ENCODE peak calls at places on chromosome 21, in seven cellular contexts. I is heart right ventricle, S is epithelial cell of esophagus, Y is fibroblast of lung, Q is hepatocyte, D is neural progenitor cell, W is body of pancreas. A is an unnamed sample.

GRCh38 chr21:25467891-25468290 is 139.4 kb downstream of the MRPL39 start:
- DNase-seq in W (no peak), I (no peak), D (no peak), S (peak), Y (no peak), Q (no peak), A (peak)

GRCh38 chr21:31577280-31577679 is 82.2 kb upstream of the SOD1 start:
- DNase-seq in W (no peak), D (no peak), I (no peak), Q (no peak), S (no peak), Y (no peak), A (no peak)

GRCh38 chr21:16079830-16080229 is 350.0 kb downstream of the USP25 start:
- DNase-seq in W (no peak), Y (peak), I (no peak), D (no peak), Q (peak), S (peak), A (peak)

GRCh38 chr21:29424728-29425127 is 126.0 kb downstream of the BACH1 start:
- DNase-seq in W (no peak), Y (no peak), I (no peak), S (no peak), Q (no peak), D (no peak), A (no peak)

GRCh38 chr21:14096172-14096571 is 114.6 kb downstream of the LIPI start:
- DNase-seq in I (no peak), Y (no peak), S (no peak), W (no peak), Q (no peak), D (no peak), A (no peak)

GRCh38 chr21:33761104-33762036 is 119.1 kb downstream of the ITSN1 start:
- DNase-seq in Q (peak), S (peak), I (no peak), Y (peak), D (no peak), W (no peak), A (peak)

GRCh38 chr21:30234643-30235042 is 18.7 kb upstream of the CLDN8 start:
- DNase-seq in I (no peak), Q (no peak), D (no peak), S (peak), W (no peak), Y (peak), A (peak)

GRCh38 chr21:34792504-34793089 is 123.8 kb downstream of the CLIC6 start:
- DNase-seq in I (no peak), D (no peak), Y (no peak), Q (no peak), S (no peak), W (no peak), A (no peak)

GRCh38 chr21:29175408-29176147 is 45.1 kb downstream of the MAP3K7CL start:
- DNase-seq in W (peak), I (no peak), Y (peak), S (no peak), Q (peak), D (no peak), A (peak)

GRCh38 chr21:34536820-34537219 is 24.8 kb upstream of the KCNE1 start:
- DNase-seq in Q (peak), S (peak), I (no peak), Y (no peak), W (no peak), D (no peak), A (peak)

GRCh38 chr21:15638856-15639549 is 90.8 kb upstream of the USP25 start:
- DNase-seq in W (peak), Y (no peak), D (no peak), Q (peak), I (no peak), S (peak), A (peak)

GRCh38 chr21:46599251-46599572 is 5.7 kb downstream of the S100B start:
- DNase-seq in D (peak), S (no peak), Y (peak), Q (peak), W (peak), I (no peak), A (peak)

DNA sequence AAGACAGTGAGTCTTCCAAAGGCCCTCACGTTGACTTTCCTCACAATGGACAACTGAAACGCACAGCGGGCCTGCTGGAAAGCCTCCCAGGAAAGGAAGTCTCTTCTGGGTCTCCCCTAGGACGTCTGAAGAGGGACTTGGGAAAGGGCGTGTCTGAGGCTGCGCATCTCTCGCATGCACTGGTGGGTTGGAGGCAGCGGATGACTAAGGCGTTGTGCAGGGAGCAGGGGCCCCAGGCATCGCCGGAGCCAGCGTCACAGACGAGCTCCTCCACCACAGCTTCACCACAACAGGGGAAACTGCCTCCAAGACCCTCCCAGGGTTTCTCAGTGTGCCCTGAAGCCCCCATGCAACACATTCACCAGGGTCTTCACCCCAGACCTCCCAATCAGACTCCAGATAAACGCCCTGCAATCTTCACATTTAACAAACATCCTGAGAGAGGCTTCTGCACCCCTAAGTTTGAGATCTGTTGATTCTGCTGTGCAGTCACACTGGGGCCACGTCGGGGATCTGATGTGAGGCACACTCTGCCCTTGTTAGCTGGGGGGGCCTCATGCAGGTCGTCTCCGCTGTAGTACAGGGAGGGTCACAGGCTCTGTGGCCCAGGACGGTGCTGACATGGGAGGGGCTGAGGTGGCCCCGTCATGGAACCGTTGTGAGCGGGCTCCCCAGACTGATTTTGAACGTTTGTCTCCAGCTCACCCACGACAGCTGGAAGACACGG is 7.0 kb upstream of the TFF1 start:
- DNase-seq in I (no peak), S (no peak), W (no peak), D (no peak), Q (no peak), Y (no peak), A (no peak)
- H3K4me3 ChIP-seq in I (no peak), S (no peak), W (no peak), D (no peak), Q (no peak), Y (no peak), A (no peak)

DNA sequence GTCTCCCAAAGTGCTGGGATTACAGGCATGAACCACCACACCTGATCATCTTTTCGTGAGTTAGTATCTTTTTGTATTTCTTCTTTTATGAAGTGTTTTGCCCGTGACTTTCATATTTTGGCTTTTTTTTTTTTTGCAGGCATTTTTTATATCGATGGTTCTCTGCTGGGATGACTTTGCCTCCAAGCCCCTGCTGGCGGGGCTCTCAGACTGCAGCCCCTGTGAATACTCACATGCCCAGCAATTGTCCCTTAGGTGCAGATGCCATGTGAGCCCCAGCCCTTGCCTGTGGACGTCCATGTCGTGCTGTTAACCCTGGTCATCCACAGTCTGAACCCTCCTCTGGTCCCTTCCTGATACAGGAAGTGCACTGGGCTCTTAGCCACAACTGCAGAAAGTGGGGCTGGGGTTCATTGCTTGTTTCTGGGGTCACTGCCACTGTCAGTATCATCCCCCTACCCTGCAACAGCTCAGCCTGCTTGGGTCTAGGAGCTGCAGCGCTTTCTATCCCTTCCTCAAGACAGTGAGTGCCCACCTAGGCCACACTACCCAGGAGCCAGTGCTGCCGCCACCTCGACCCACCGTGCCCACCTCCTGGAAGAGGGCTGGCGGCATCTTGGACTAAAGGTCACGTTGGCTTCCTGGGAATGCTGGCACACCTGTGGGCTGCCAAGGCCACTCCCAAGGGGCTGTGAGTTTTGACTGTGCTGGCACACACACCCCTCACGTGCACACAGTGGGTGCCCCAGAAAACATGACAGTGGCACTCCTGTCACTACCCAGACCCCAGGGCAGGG is 21.9 kb downstream of the CRYAA start:
- DNase-seq in Q (no peak), S (no peak), W (no peak), D (no peak), I (no peak), Y (no peak), A (no peak)
- TF ChIP-seq CTCF in Q (no peak), S (no peak), W (no peak), D (no peak), I (no peak), Y (no peak), A (no peak)

GRCh38 chr21:44933938-44934260 is 5.9 kb upstream of the SLX9 start:
- DNase-seq in Q (no peak), I (no peak), W (no peak), S (no peak), Y (no peak), D (no peak), A (no peak)
- H3K4me3 ChIP-seq in Q (no peak), I (no peak), W (no peak), S (no peak), Y (no peak), D (no peak), A (no peak)

GRCh38 chr21:36728371-36729111 is 29.6 kb downstream of the SIM2 start:
- DNase-seq in Y (no peak), I (no peak), W (no peak), D (no peak), Q (no peak), S (no peak), A (no peak)

GRCh38 chr21:36725793-36726386 is 27.0 kb downstream of the SIM2 start:
- DNase-seq in S (no peak), I (no peak), Y (no peak), D (no peak), W (peak), Q (no peak), A (no peak)

GRCh38 chr21:36730291-36731281 is 31.7 kb downstream of the SIM2 start:
- DNase-seq in I (no peak), D (no peak), S (no peak), Y (no peak), W (no peak), Q (no peak), A (no peak)

GRCh38 chr21:36729301-36729970 is 30.5 kb downstream of the SIM2 start:
- DNase-seq in Y (no peak), S (no peak), D (no peak), Q (no peak), I (no peak), W (no peak), A (no peak)

GRCh38 chr21:36727886-36728285 is 29.0 kb downstream of the SIM2 start:
- DNase-seq in D (peak), I (no peak), Q (no peak), W (no peak), S (no peak), Y (no peak), A (no peak)
- TF ChIP-seq CTCF in D (peak), I (no peak), Q (no peak), W (no peak), S (no peak), Y (no peak), A (peak)

GRCh38 chr21:26846036-26846931 is 1.1 kb upstream of the ADAMTS1 start:
- DNase-seq in I (peak), Y (peak), W (peak), Q (peak), D (peak), S (peak), A (peak)

GRCh38 chr21:26843912-26844257 is 1.3 kb downstream of the ADAMTS1 start:
- DNase-seq in Y (peak), W (no peak), D (peak), Q (peak), I (no peak), S (peak), A (peak)

GRCh38 chr21:26844258-26845065 is 747 bp downstream of the ADAMTS1 start:
- DNase-seq in S (peak), I (peak), Y (peak), W (peak), Q (peak), D (peak), A (peak)

GRCh38 chr21:26845750-26846035 is 484 bp upstream of the ADAMTS1 start:
- DNase-seq in W (no peak), Y (no peak), I (no peak), D (no peak), Q (no peak), S (no peak), A (no peak)

DNA sequence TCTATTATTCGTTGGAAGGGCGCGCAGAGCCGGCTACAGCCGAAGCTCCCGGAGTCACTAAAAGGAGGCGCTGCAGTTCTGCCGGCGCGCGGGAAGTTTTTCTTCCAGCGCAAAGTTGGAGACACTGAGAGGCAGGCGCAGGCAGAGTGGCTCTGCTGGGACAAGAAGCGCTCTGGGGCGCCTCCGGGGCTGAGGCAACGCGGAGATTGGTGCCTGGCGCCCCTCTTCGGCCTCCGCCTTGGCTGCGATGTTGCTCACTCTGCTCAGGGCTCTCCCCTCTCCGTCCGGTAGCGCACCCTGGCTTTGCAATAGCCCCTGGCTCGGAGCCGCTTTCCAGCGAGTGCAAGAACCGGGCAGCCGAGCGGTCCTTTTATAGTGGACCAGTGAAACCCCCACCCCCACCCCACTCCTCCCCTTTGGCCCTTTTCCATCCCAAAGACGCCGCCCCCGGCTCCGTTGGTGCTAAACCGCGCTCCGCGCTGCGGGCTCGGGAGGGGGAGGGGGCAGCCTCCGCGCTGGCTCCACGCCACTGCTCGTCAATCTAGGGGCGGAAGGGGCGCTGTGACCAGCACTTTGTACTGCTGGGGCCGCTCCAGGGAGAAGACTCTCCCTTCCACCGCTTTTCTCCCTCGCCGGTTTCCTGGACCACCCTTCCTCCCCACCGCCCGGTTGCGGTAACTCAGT is at the start of gene ADAMTS1:
- DNase-seq in Q (peak), I (peak), Y (peak), S (peak), W (peak), D (peak), A (peak)
- H3K4me3 ChIP-seq in Q (peak), I (peak), Y (peak), S (peak), W (peak), D (peak), A (peak)

DNA sequence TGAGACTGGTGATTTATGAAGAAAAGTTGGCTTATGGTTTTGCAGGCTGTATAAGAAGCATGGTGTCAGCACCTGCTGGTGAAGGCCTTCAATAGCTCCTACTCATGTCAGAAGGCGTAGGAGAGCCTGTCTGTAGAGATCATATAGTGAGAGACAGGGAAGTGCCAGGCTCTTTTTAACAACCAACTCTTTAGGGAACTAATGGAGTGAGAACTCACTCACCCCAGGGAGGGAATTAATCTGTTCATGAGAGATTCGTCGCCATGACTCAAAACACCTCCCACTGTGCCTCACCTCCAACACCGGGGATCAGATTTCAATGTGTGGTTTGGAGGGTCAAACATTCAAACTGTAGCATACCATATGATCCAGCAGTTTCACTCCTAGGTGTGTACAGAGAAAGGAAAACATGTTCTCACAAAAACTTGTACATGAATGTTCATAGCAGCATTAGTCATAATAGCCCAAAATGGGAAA is 72.6 kb downstream of the TTC3 start:
- DNase-seq in Q (no peak), S (peak), W (no peak), Y (no peak), D (peak), I (no peak), A (peak)
- TF ChIP-seq CTCF in Q (no peak), S (peak), W (no peak), Y (no peak), D (no peak), I (no peak), A (no peak)

A was measured in cardiac fibroblast.